ENCODE peak calls at places on chromosome 5, in six cellular contexts. One of them, this sample, is unnamed.

GRCh38 chr5:133240425-133241091 is 188.7 kb downstream of the HSPA4 start:
- DNase-seq in astrocyte of the cerebellum: peak
- DNase-seq in fibroblast of pulmonary artery: peak
- DNase-seq in CD8-positive, alpha-beta T cell: no peak
- DNase-seq in GM23338: no peak
- DNase-seq in keratinocyte: peak
- DNase-seq in this sample: peak

GRCh38 chr5:98564836-98565235 is 208.6 kb upstream of the RGMB start:
- DNase-seq in astrocyte of the cerebellum: no peak
- DNase-seq in fibroblast of pulmonary artery: no peak
- DNase-seq in CD8-positive, alpha-beta T cell: no peak
- DNase-seq in GM23338: no peak
- DNase-seq in keratinocyte: no peak
- DNase-seq in this sample: peak

GRCh38 chr5:146130440-146131045 is 25.2 kb upstream of the PLAC8L1 start:
- DNase-seq in astrocyte of the cerebellum: peak
- DNase-seq in fibroblast of pulmonary artery: peak
- DNase-seq in CD8-positive, alpha-beta T cell: no peak
- DNase-seq in GM23338: peak
- DNase-seq in keratinocyte: no peak
- DNase-seq in this sample: peak

GRCh38 chr5:189976-190365 is 1.3 kb upstream of the LRRC14B start:
- DNase-seq in astrocyte of the cerebellum: no peak
- DNase-seq in fibroblast of pulmonary artery: no peak
- DNase-seq in CD8-positive, alpha-beta T cell: no peak
- DNase-seq in GM23338: no peak
- DNase-seq in keratinocyte: no peak
- DNase-seq in this sample: no peak

GRCh38 chr5:6202615-6203365 is 175.6 kb downstream of the MED10 start:
- DNase-seq in astrocyte of the cerebellum: no peak
- DNase-seq in fibroblast of pulmonary artery: no peak
- DNase-seq in CD8-positive, alpha-beta T cell: no peak
- DNase-seq in GM23338: peak
- DNase-seq in keratinocyte: no peak
- DNase-seq in this sample: no peak

GRCh38 chr5:7856855-7857254 is 5.9 kb upstream of the CFAP90 start:
- DNase-seq in astrocyte of the cerebellum: no peak
- DNase-seq in fibroblast of pulmonary artery: peak
- DNase-seq in CD8-positive, alpha-beta T cell: no peak
- DNase-seq in GM23338: peak
- DNase-seq in keratinocyte: no peak
- DNase-seq in this sample: no peak

GRCh38 chr5:104456122-104456521 is 893.5 kb upstream of the NUDT12 start:
- DNase-seq in astrocyte of the cerebellum: no peak
- DNase-seq in fibroblast of pulmonary artery: no peak
- DNase-seq in CD8-positive, alpha-beta T cell: no peak
- DNase-seq in GM23338: no peak
- DNase-seq in keratinocyte: no peak
- DNase-seq in this sample: no peak

GRCh38 chr5:148910686-148911361 is 84.4 kb downstream of the ADRB2 start:
- DNase-seq in astrocyte of the cerebellum: no peak
- DNase-seq in fibroblast of pulmonary artery: peak
- DNase-seq in CD8-positive, alpha-beta T cell: no peak
- DNase-seq in GM23338: no peak
- DNase-seq in keratinocyte: peak
- DNase-seq in this sample: no peak

GRCh38 chr5:157464518-157465171 is 4.6 kb downstream of the NIPAL4 start:
- DNase-seq in astrocyte of the cerebellum: peak
- DNase-seq in fibroblast of pulmonary artery: peak
- DNase-seq in CD8-positive, alpha-beta T cell: no peak
- DNase-seq in GM23338: peak
- DNase-seq in keratinocyte: peak
- DNase-seq in this sample: peak

GRCh38 chr5:172715421-172715780 is 55.6 kb downstream of the DUSP1 start:
- DNase-seq in astrocyte of the cerebellum: no peak
- DNase-seq in fibroblast of pulmonary artery: no peak
- DNase-seq in CD8-positive, alpha-beta T cell: no peak
- DNase-seq in GM23338: no peak
- DNase-seq in keratinocyte: no peak
- DNase-seq in this sample: no peak

GRCh38 chr5:17807069-17807468 is 172.8 kb downstream of the TAF11L14 start:
- DNase-seq in astrocyte of the cerebellum: no peak
- DNase-seq in fibroblast of pulmonary artery: no peak
- DNase-seq in CD8-positive, alpha-beta T cell: no peak
- DNase-seq in GM23338: no peak
- DNase-seq in keratinocyte: no peak
- DNase-seq in this sample: no peak

GRCh38 chr5:57037355-57037754 is 85.4 kb upstream of the MIER3 start:
- DNase-seq in astrocyte of the cerebellum: no peak
- DNase-seq in fibroblast of pulmonary artery: peak
- DNase-seq in CD8-positive, alpha-beta T cell: no peak
- DNase-seq in GM23338: peak
- DNase-seq in keratinocyte: no peak
- DNase-seq in this sample: no peak

GRCh38 chr5:80191991-80192398 is 63.9 kb downstream of the SERINC5 start:
- DNase-seq in astrocyte of the cerebellum: no peak
- DNase-seq in fibroblast of pulmonary artery: no peak
- DNase-seq in CD8-positive, alpha-beta T cell: no peak
- DNase-seq in GM23338: peak
- DNase-seq in keratinocyte: no peak
- DNase-seq in this sample: no peak

GRCh38 chr5:36526537-36526936 is 79.9 kb upstream of the SLC1A3 start:
- DNase-seq in astrocyte of the cerebellum: no peak
- DNase-seq in fibroblast of pulmonary artery: no peak
- DNase-seq in CD8-positive, alpha-beta T cell: no peak
- DNase-seq in GM23338: no peak
- DNase-seq in keratinocyte: peak
- DNase-seq in this sample: no peak

GRCh38 chr5:107324071-107324470 is 346.7 kb downstream of the EFNA5 start:
- DNase-seq in astrocyte of the cerebellum: no peak
- DNase-seq in fibroblast of pulmonary artery: no peak
- DNase-seq in CD8-positive, alpha-beta T cell: no peak
- DNase-seq in GM23338: no peak
- DNase-seq in keratinocyte: no peak
- DNase-seq in this sample: no peak

GRCh38 chr5:61631438-61631941 is 299.4 kb downstream of the ZSWIM6 start:
- DNase-seq in astrocyte of the cerebellum: peak
- DNase-seq in fibroblast of pulmonary artery: peak
- DNase-seq in CD8-positive, alpha-beta T cell: no peak
- DNase-seq in GM23338: peak
- DNase-seq in keratinocyte: no peak
- DNase-seq in this sample: no peak

GRCh38 chr5:132063090-132063911 is 2.8 kb downstream of the IL3 start:
- DNase-seq in astrocyte of the cerebellum: no peak
- DNase-seq in fibroblast of pulmonary artery: peak
- DNase-seq in CD8-positive, alpha-beta T cell: peak
- DNase-seq in GM23338: peak
- DNase-seq in keratinocyte: no peak
- DNase-seq in this sample: no peak

GRCh38 chr5:74035521-74035937 is 409.5 kb downstream of the ARHGEF28 start:
- DNase-seq in astrocyte of the cerebellum: peak
- DNase-seq in fibroblast of pulmonary artery: peak
- DNase-seq in CD8-positive, alpha-beta T cell: no peak
- DNase-seq in GM23338: peak
- DNase-seq in keratinocyte: no peak
- DNase-seq in this sample: no peak

GRCh38 chr5:132896685-132897084 is 23.2 kb downstream of the LEAP2 start:
- DNase-seq in astrocyte of the cerebellum: no peak
- DNase-seq in fibroblast of pulmonary artery: no peak
- DNase-seq in CD8-positive, alpha-beta T cell: no peak
- DNase-seq in GM23338: no peak
- DNase-seq in keratinocyte: no peak
- DNase-seq in this sample: no peak

GRCh38 chr5:132469380-132470372 is 20.9 kb downstream of the IRF1 start:
- DNase-seq in astrocyte of the cerebellum: no peak
- DNase-seq in fibroblast of pulmonary artery: peak
- DNase-seq in CD8-positive, alpha-beta T cell: no peak
- DNase-seq in GM23338: no peak
- DNase-seq in keratinocyte: no peak
- DNase-seq in this sample: no peak

GRCh38 chr5:64147849-64148441 is 17.7 kb upstream of the RNF180 start:
- DNase-seq in astrocyte of the cerebellum: peak
- DNase-seq in fibroblast of pulmonary artery: peak
- DNase-seq in CD8-positive, alpha-beta T cell: no peak
- DNase-seq in GM23338: peak
- DNase-seq in keratinocyte: no peak
- DNase-seq in this sample: no peak

GRCh38 chr5:21152611-21153010 is 1164.6 kb upstream of the CDH18 start:
- DNase-seq in astrocyte of the cerebellum: peak
- DNase-seq in fibroblast of pulmonary artery: peak
- DNase-seq in CD8-positive, alpha-beta T cell: no peak
- DNase-seq in GM23338: no peak
- DNase-seq in keratinocyte: peak
- DNase-seq in this sample: peak

GRCh38 chr5:177232358-177232757 is 71.2 kb downstream of the RAB24 start:
- DNase-seq in astrocyte of the cerebellum: no peak
- DNase-seq in fibroblast of pulmonary artery: no peak
- DNase-seq in CD8-positive, alpha-beta T cell: no peak
- DNase-seq in GM23338: no peak
- DNase-seq in keratinocyte: no peak
- DNase-seq in this sample: no peak
- H3K4me3 ChIP-seq in astrocyte of the cerebellum: no peak
- H3K4me3 ChIP-seq in fibroblast of pulmonary artery: no peak
- H3K4me3 ChIP-seq in CD8-positive, alpha-beta T cell: no peak
- H3K4me3 ChIP-seq in GM23338: no peak
- H3K4me3 ChIP-seq in keratinocyte: no peak
- H3K4me3 ChIP-seq in this sample: no peak

GRCh38 chr5:140796718-140797095 is 2.1 kb downstream of the PCDHA2 start:
- DNase-seq in astrocyte of the cerebellum: no peak
- DNase-seq in fibroblast of pulmonary artery: no peak
- DNase-seq in CD8-positive, alpha-beta T cell: no peak
- DNase-seq in GM23338: no peak
- DNase-seq in keratinocyte: no peak
- DNase-seq in this sample: no peak

GRCh38 chr5:140791111-140791510 is 3.5 kb upstream of the PCDHA2 start:
- DNase-seq in astrocyte of the cerebellum: no peak
- DNase-seq in fibroblast of pulmonary artery: no peak
- DNase-seq in CD8-positive, alpha-beta T cell: no peak
- DNase-seq in GM23338: no peak
- DNase-seq in keratinocyte: no peak
- DNase-seq in this sample: no peak

GRCh38 chr5:140800816-140801493 is at the start of gene PCDHA3:
- DNase-seq in astrocyte of the cerebellum: no peak
- DNase-seq in fibroblast of pulmonary artery: peak
- DNase-seq in CD8-positive, alpha-beta T cell: no peak
- DNase-seq in GM23338: peak
- DNase-seq in keratinocyte: no peak
- DNase-seq in this sample: no peak

GRCh38 chr5:140794594-140795258 is at the start of gene PCDHA2:
- DNase-seq in astrocyte of the cerebellum: no peak
- DNase-seq in fibroblast of pulmonary artery: no peak
- DNase-seq in CD8-positive, alpha-beta T cell: no peak
- DNase-seq in GM23338: peak
- DNase-seq in keratinocyte: no peak
- DNase-seq in this sample: no peak

GRCh38 chr5:140795259-140795641 is 598 bp downstream of the PCDHA2 start:
- DNase-seq in astrocyte of the cerebellum: no peak
- DNase-seq in fibroblast of pulmonary artery: peak
- DNase-seq in CD8-positive, alpha-beta T cell: no peak
- DNase-seq in GM23338: peak
- DNase-seq in keratinocyte: no peak
- DNase-seq in this sample: no peak
- TF ChIP-seq CTCF in astrocyte of the cerebellum: no peak
- TF ChIP-seq CTCF in fibroblast of pulmonary artery: peak
- TF ChIP-seq CTCF in CD8-positive, alpha-beta T cell: no peak
- TF ChIP-seq CTCF in GM23338: peak
- TF ChIP-seq CTCF in keratinocyte: no peak
- TF ChIP-seq CTCF in this sample: no peak

GRCh38 chr5:141477815-141478214 is 2.0 kb downstream of the PCDHGC3 start:
- DNase-seq in astrocyte of the cerebellum: no peak
- DNase-seq in fibroblast of pulmonary artery: peak
- DNase-seq in CD8-positive, alpha-beta T cell: no peak
- DNase-seq in GM23338: no peak
- DNase-seq in keratinocyte: no peak
- DNase-seq in this sample: no peak
- H3K4me3 ChIP-seq in astrocyte of the cerebellum: peak
- H3K4me3 ChIP-seq in fibroblast of pulmonary artery: peak
- H3K4me3 ChIP-seq in CD8-positive, alpha-beta T cell: no peak
- H3K4me3 ChIP-seq in GM23338: peak
- H3K4me3 ChIP-seq in keratinocyte: peak
- H3K4me3 ChIP-seq in this sample: peak

GRCh38 chr5:14665110-14665822 is 748 bp downstream of the OTULIN start:
- DNase-seq in astrocyte of the cerebellum: no peak
- DNase-seq in fibroblast of pulmonary artery: peak
- DNase-seq in CD8-positive, alpha-beta T cell: no peak
- DNase-seq in GM23338: peak
- DNase-seq in keratinocyte: no peak
- DNase-seq in this sample: no peak
- TF ChIP-seq CTCF in astrocyte of the cerebellum: peak
- TF ChIP-seq CTCF in fibroblast of pulmonary artery: no peak
- TF ChIP-seq CTCF in CD8-positive, alpha-beta T cell: no peak
- TF ChIP-seq CTCF in GM23338: no peak
- TF ChIP-seq CTCF in keratinocyte: peak
- TF ChIP-seq CTCF in this sample: no peak